ENCODE peak calls at places on chromosome 9, in six cellular contexts. G is head of caudate nucleus; Y is activated naive CD8-positive, alpha-beta T cell treated with anti-CD3 and anti-CD28 coated beads, Interleukin-2, amount 50 U/mL, for 24 hours; D is HT1080; V is EL; H is LoVo. L is an unnamed sample.

GRCh38 chr9:117945286-117945685 is 241.1 kb downstream of the TLR4 start:
- DNase-seq in Y (no peak), G (no peak), H (no peak), D (no peak), V (no peak), L (no peak)

GRCh38 chr9:89461302-89461701 is 36.6 kb downstream of the SEMA4D start:
- DNase-seq in V (peak; percentile 49), Y (no peak), D (peak; percentile 86), G (no peak), H (no peak), L (no peak)

GRCh38 chr9:18149457-18150011 is 324.4 kb upstream of the ADAMTSL1 start:
- DNase-seq in Y (no peak), H (no peak), G (no peak), V (no peak), D (no peak), L (peak; percentile 38)

GRCh38 chr9:130321082-130321481 is 55.5 kb downstream of the HMCN2 start:
- DNase-seq in G (no peak), V (no peak), D (no peak), Y (no peak), H (no peak), L (no peak)

GRCh38 chr9:27059907-27060306 is 49.1 kb upstream of the TEK start:
- DNase-seq in D (no peak), H (no peak), Y (no peak), G (no peak), V (no peak), L (peak; percentile 65)

GRCh38 chr9:21015959-21016358 is 15.5 kb downstream of the HACD4 start:
- DNase-seq in G (no peak), D (no peak), Y (no peak), V (no peak), H (no peak), L (no peak)

GRCh38 chr9:130523921-130524320 is 55.5 kb upstream of the FUBP3 start:
- DNase-seq in V (no peak), G (no peak), H (no peak), D (no peak), Y (no peak), L (no peak)

GRCh38 chr9:128921881-128922763 is 1.3 kb downstream of the PHYHD1 start:
- DNase-seq in V (peak; percentile 57), Y (peak; percentile 35), H (no peak), G (peak; percentile 34), D (no peak), L (no peak)

GRCh38 chr9:136840877-136841645 is 1.2 kb upstream of the AJM1 start:
- DNase-seq in D (peak; percentile 60), Y (no peak), H (no peak), G (peak; percentile 89), V (peak; percentile 66), L (peak; percentile 95)

GRCh38 chr9:131048332-131048731 is 39.4 kb downstream of the LAMC3 start:
- DNase-seq in Y (no peak), V (no peak), H (no peak), G (no peak), D (no peak), L (no peak)

GRCh38 chr9:137161558-137162483 is 8.0 kb downstream of the LRRC26 start:
- DNase-seq in D (no peak), V (no peak), Y (no peak), G (no peak), H (no peak), L (no peak)